ENCODE peak calls at places on chromosomes 2 and 18, in nine cellular contexts. H, T, L, G, D, R, M, Y and I are unnamed samples.

GRCh38 chr2:72745679-72746368 is 80.0 kb downstream of the EXOC6B start:
- DNase-seq in H (peak), T (peak), L (no peak), G (peak), D (peak), R (no peak), M (no peak), Y (peak), I (peak)

GRCh38 chr2:176099159-176099736 is 347 bp upstream of the HOXD12 start:
- DNase-seq in H (no peak), T (peak), L (no peak), G (no peak), D (no peak), R (no peak), M (no peak), Y (no peak), I (no peak)

GRCh38 chr18:34224423-34225217 is at the start of gene NOL4:
- DNase-seq in H (peak), T (peak), L (peak), G (peak), D (peak), R (peak), M (no peak), Y (no peak), I (peak)

GRCh38 chr2:237184192-237184922 is 98.7 kb downstream of the COPS8 start:
- DNase-seq in H (no peak), T (no peak), L (no peak), G (no peak), D (peak), R (no peak), M (no peak), Y (peak), I (no peak)

GRCh38 chr18:2070636-2071035 is 500.7 kb downstream of the METTL4 start:
- DNase-seq in H (peak), T (no peak), L (no peak), G (no peak), D (no peak), R (no peak), M (no peak), Y (no peak), I (no peak)

GRCh38 chr18:53193870-53194269 is 853.9 kb downstream of the DCC start:
- DNase-seq in H (no peak), T (no peak), L (no peak), G (no peak), D (no peak), R (no peak), M (no peak), Y (no peak), I (no peak)

GRCh38 chr2:234251326-234252271 is 201.1 kb downstream of the SPP2 start:
- DNase-seq in H (peak), T (no peak), L (no peak), G (no peak), D (peak), R (no peak), M (no peak), Y (peak), I (no peak)

GRCh38 chr2:9255416-9255815 is 48.8 kb downstream of the ASAP2 start:
- DNase-seq in H (no peak), T (no peak), L (no peak), G (no peak), D (no peak), R (no peak), M (no peak), Y (no peak), I (no peak)

GRCh38 chr2:115603285-115603684 is 1160.8 kb downstream of the DPP10 start:
- DNase-seq in H (no peak), T (no peak), L (no peak), G (no peak), D (no peak), R (no peak), M (no peak), Y (no peak), I (no peak)

GRCh38 chr2:120237491-120237902 is 14.3 kb upstream of the TMEM185B start:
- DNase-seq in H (no peak), T (no peak), L (no peak), G (no peak), D (peak), R (no peak), M (no peak), Y (peak), I (no peak)

GRCh38 chr2:20666364-20667150 is at the start of gene GDF7:
- DNase-seq in H (no peak), T (peak), L (peak), G (peak), D (peak), R (no peak), M (no peak), Y (no peak), I (no peak)

GRCh38 chr2:10260130-10260529 is 42.6 kb upstream of the HPCAL1 start:
- DNase-seq in H (no peak), T (no peak), L (peak), G (no peak), D (no peak), R (peak), M (peak), Y (peak), I (no peak)
- TF ChIP-seq CTCF in H (no peak), T (no peak), L (peak), G (no peak), D (no peak), R (no peak), M (no peak), Y (no peak), I (no peak)

DNA sequence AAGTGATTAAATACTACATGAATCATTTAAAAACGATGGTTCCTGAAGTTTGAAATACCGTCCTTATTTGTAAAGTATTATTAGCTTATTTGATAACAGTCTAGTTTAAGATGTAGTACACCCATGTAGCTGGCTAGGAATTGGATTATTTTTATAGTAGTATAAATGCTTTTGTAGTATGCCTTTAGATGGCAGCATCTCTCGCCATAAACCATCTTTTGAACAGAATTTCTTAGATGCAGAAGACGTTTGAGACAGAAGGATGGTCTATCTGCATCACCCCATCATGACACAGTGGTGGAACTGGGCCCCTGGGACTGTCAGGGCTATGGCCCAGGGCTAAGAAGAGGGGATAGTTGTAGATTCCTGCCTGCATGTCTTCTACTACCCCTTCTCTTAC is 152.7 kb downstream of the WDSUB1 start:
- DNase-seq in H (no peak), T (no peak), L (no peak), G (no peak), D (peak), R (no peak), M (no peak), Y (peak), I (no peak)
- TF ChIP-seq CTCF in H (no peak), T (no peak), L (no peak), G (no peak), D (peak), R (no peak), M (no peak), Y (peak), I (no peak)

DNA sequence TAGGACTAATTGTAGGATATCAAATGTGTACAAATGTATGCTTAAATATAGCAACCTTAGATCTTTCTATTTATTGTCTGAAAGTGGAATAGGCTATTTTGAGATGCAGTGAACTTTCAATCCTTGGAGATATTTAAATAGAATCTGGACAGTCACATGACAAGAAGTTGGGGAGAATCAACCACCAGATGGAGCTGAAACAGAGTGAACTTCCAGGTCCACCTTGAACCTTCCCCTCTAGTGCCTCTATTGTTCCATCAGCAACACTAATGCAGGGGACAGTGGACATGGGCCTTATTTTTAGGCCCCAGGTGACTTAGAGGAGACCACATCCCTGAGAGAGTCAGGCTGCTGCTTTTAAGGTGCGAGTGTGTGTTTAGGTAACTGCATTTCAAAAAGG is 37.0 kb upstream of the CRIM1 start:
- DNase-seq in H (no peak), T (no peak), L (no peak), G (no peak), D (peak), R (no peak), M (no peak), Y (peak), I (no peak)
- TF ChIP-seq CTCF in H (no peak), T (no peak), L (no peak), G (no peak), D (peak), R (no peak), M (no peak), Y (peak), I (no peak)

GRCh38 chr2:136117909-136118818 is at the start of gene CXCR4:
- DNase-seq in H (no peak), T (peak), L (peak), G (peak), D (peak), R (peak), M (peak), Y (peak), I (peak)
- TF ChIP-seq CTCF in H (no peak), T (peak), L (no peak), G (no peak), D (peak), R (no peak), M (no peak), Y (no peak), I (peak)

GRCh38 chr18:48340502-48340901 is 68.7 kb downstream of the ZBTB7C start:
- DNase-seq in H (no peak), T (no peak), L (no peak), G (no peak), D (no peak), R (no peak), M (no peak), Y (no peak), I (no peak)
- TF ChIP-seq CTCF in H (no peak), T (no peak), L (no peak), G (no peak), D (no peak), R (no peak), M (no peak), Y (no peak), I (no peak)

DNA sequence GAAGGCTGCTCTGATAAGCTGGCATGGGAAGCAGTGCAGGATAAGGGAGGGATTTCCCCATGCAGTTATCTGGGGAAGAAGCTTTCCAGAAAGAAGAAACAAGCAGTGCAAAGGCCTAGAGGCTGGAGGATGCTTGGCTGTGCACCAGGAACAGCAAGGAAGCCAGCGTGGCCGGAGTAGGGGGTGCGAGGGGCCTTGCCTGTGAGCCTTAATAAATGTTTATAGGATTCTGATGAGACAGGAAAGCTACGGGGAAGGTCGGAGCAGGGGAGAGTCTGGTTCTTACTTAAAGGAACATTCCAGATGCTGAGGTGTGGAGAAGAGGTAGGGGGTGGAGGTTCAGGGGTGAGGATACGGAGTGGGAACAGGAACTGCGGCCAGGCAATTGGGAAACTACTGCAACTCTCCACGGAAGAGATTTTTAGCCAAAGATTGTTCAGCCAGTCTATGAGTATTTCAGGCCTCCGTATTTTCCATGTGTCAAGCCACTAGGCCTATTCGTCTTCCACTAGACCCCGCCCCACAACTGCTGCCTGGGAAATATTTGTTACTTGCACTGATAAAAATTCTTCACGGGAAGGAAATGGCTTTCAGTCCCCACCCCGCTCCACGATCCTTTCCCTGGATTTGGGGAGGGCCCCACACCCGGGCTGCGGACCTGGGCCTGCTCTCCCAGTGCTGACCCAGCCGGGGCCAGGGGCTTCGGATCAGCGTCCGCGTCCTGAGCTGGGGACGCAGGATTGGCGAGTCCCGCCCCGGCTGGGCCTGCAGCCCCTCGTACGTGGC is 516 bp downstream of the EIF2AK2 start:
- DNase-seq in H (no peak), T (no peak), L (peak), G (peak), D (peak), R (peak), M (peak), Y (peak), I (no peak)
- TF ChIP-seq CTCF in H (no peak), T (no peak), L (no peak), G (no peak), D (no peak), R (no peak), M (no peak), Y (no peak), I (no peak)

GRCh38 chr2:168253379-168253778 is 6.0 kb upstream of the STK39 start:
- DNase-seq in H (no peak), T (no peak), L (no peak), G (no peak), D (no peak), R (no peak), M (no peak), Y (no peak), I (no peak)

GRCh38 chr2:168256448-168256847 is 9.1 kb upstream of the STK39 start:
- DNase-seq in H (peak), T (no peak), L (no peak), G (no peak), D (no peak), R (no peak), M (no peak), Y (no peak), I (no peak)

GRCh38 chr2:168255103-168255502 is 7.7 kb upstream of the STK39 start:
- DNase-seq in H (no peak), T (no peak), L (no peak), G (no peak), D (no peak), R (no peak), M (no peak), Y (no peak), I (no peak)

GRCh38 chr2:168255866-168256265 is 8.5 kb upstream of the STK39 start:
- DNase-seq in H (peak), T (no peak), L (no peak), G (no peak), D (no peak), R (no peak), M (no peak), Y (no peak), I (no peak)

DNA sequence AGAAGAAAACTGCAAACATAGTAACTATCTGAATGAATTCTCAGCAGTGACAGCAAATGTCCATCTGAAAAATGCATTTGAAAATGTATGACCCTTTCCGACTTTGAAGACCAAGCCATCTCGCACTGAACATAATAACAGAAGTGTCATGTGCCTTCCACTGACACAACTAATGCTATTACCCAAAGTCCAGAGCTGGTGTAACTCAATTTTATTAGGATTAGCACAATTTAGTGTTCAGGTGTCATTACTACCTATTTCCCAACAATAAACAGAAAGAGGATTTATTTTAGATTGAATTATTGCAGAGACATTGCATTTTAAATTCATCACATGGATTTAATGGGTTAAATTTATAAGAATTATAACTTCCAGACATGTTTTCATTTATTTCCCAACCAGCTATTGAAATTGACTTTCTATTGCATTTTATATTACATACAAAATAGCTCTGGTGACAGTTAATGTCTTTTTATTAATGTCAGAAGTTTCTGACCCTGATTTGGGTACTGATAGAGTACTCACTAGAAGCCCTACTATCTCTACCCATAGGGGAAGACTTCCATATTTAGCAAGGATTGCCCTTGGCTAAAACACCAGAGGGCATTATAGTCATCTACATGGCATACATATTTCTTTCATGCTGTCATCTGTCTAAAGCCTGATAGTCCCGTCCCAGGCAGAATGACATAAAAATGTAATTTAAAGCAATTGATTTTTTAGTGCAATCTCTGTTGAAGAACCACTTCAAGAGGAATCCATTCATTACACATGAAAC is 7.0 kb upstream of the STK39 start:
- DNase-seq in H (no peak), T (no peak), L (no peak), G (no peak), D (peak), R (no peak), M (no peak), Y (no peak), I (no peak)
- TF ChIP-seq CTCF in H (peak), T (no peak), L (no peak), G (no peak), D (peak), R (no peak), M (no peak), Y (no peak), I (no peak)

DNA sequence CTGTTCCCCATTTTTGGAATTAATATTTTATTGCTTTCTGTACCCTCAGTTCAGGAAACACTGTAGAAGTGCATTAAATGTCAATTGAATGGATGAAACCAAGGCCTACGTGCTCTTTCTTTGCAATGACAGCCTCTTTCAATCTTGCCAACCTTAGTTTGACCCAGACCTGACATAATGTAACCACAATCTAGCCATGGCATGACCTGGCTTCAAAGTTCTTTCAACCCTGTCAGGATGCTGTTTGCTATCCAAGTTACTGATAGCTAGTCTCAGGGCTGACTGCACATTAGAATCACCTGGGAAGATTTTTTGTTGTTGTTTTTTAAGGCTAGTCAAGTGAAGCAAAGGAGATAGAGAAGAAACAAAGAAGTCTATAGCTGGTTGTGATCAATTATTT is 190.9 kb upstream of the PKDCC start:
- DNase-seq in H (no peak), T (no peak), L (no peak), G (no peak), D (no peak), R (no peak), M (no peak), Y (no peak), I (no peak)
- TF ChIP-seq CTCF in H (no peak), T (no peak), L (no peak), G (no peak), D (no peak), R (no peak), M (no peak), Y (no peak), I (no peak)